ENCODE peak calls at places on chromosomes 13 and 19, in four cellular contexts. K, Y, J and H are unnamed samples.

GRCh38 chr13:40639226-40639681 is 27.2 kb downstream of the FOXO1 start:
- DNase-seq in K (no peak), J (no peak), Y (no peak), H (no peak)

GRCh38 chr13:101624981-101625380 is 172.5 kb downstream of the ITGBL1 start:
- DNase-seq in J (no peak), K (no peak), Y (no peak), H (peak)

GRCh38 chr13:68806125-68806524 is 1301.5 kb upstream of the ATXN8OS start:
- DNase-seq in Y (no peak), K (no peak), J (no peak), H (no peak)

GRCh38 chr13:79780240-79780639 is 299.3 kb downstream of the NDFIP2 start:
- DNase-seq in Y (no peak), J (no peak), K (no peak), H (no peak)

GRCh38 chr19:29084266-29084665 is 128.7 kb downstream of the UQCRFS1 start:
- DNase-seq in K (peak), Y (no peak), J (no peak), H (no peak)

GRCh38 chr19:44741841-44742352 is 6.6 kb upstream of the BCL3 start:
- DNase-seq in Y (peak), J (peak), K (peak), H (peak)

GRCh38 chr19:43780706-43781525 is at the start of gene KCNN4:
- DNase-seq in J (no peak), K (peak), Y (no peak), H (no peak)

GRCh38 chr19:703651-704446 is 4.9 kb upstream of the PALM start:
- DNase-seq in Y (peak), J (no peak), K (peak), H (no peak)

GRCh38 chr13:45464687-45465453 is at the start of gene COG3:
- DNase-seq in K (peak), J (peak), Y (peak), H (peak)

GRCh38 chr13:79937311-79938243 is 403.3 kb downstream of the SPRY2 start:
- DNase-seq in K (no peak), J (no peak), Y (no peak), H (peak)

GRCh38 chr19:18364826-18365528 is 21.0 kb upstream of the GDF15 start:
- DNase-seq in J (no peak), Y (peak), K (peak), H (peak)

GRCh38 chr13:95191821-95192220 is 109.4 kb downstream of the ABCC4 start:
- DNase-seq in K (peak), Y (peak), J (peak), H (peak)

GRCh38 chr13:76385606-76386005 is 500.6 kb downstream of the KCTD12 start:
- DNase-seq in J (no peak), Y (no peak), K (no peak), H (no peak)

GRCh38 chr19:4748589-4748988 is 24.9 kb upstream of the DPP9 start:
- DNase-seq in Y (no peak), K (no peak), J (no peak), H (peak)

GRCh38 chr19:4524808-4525562 is 6.7 kb upstream of the PLIN4 start:
- DNase-seq in K (peak), Y (peak), J (no peak), H (no peak)

GRCh38 chr19:38674388-38675133 is 27.1 kb downstream of the ACTN4 start:
- DNase-seq in Y (no peak), K (no peak), J (no peak), H (no peak)

GRCh38 chr13:50594276-50594970 is 249.1 kb downstream of the DLEU7 start:
- DNase-seq in J (no peak), Y (peak), K (no peak), H (no peak)

GRCh38 chr13:89763011-89763410 is 1584.5 kb upstream of the MIR17HG start:
- DNase-seq in J (no peak), K (no peak), Y (no peak), H (no peak)